ENCODE peak calls at places on chromosomes 6 and 20, in five cellular contexts. One of them, this sample, is unnamed.

GRCh38 chr20:17874271-17875105 is 94.1 kb downstream of the SNX5 start:
- DNase-seq in B cell: no peak
- DNase-seq in upper lobe of right lung: no peak
- DNase-seq in ovary: no peak
- DNase-seq in BJ: no peak
- DNase-seq in this sample: no peak

GRCh38 chr6:38212579-38212978 is 393.1 kb downstream of the ZFAND3 start:
- DNase-seq in upper lobe of right lung: no peak
- DNase-seq in ovary: peak; percentile 24
- DNase-seq in BJ: no peak
- DNase-seq in B cell: no peak
- DNase-seq in this sample: no peak

GRCh38 chr6:170177383-170178265 is 113.3 kb downstream of the DLL1 start:
- DNase-seq in BJ: no peak
- DNase-seq in B cell: peak; percentile 36
- DNase-seq in upper lobe of right lung: no peak
- DNase-seq in ovary: no peak
- DNase-seq in this sample: no peak

GRCh38 chr6:12024715-12025434 is 12.8 kb downstream of the HIVEP1 start:
- DNase-seq in BJ: no peak
- DNase-seq in B cell: no peak
- DNase-seq in ovary: no peak
- DNase-seq in upper lobe of right lung: no peak
- DNase-seq in this sample: no peak

GRCh38 chr6:54192993-54193392 is 81.8 kb downstream of the MLIP start:
- DNase-seq in B cell: no peak
- DNase-seq in ovary: no peak
- DNase-seq in BJ: no peak
- DNase-seq in upper lobe of right lung: no peak
- DNase-seq in this sample: no peak

GRCh38 chr6:168589275-168589674 is 148.3 kb downstream of the SMOC2 start:
- DNase-seq in upper lobe of right lung: no peak
- DNase-seq in B cell: no peak
- DNase-seq in ovary: no peak
- DNase-seq in BJ: no peak
- DNase-seq in this sample: no peak

GRCh38 chr6:25652007-25652515 is at the start of gene SCGN:
- DNase-seq in upper lobe of right lung: peak; percentile 77
- DNase-seq in ovary: peak; percentile 23
- DNase-seq in BJ: no peak
- DNase-seq in B cell: peak; percentile 15
- DNase-seq in this sample: peak; percentile 56

GRCh38 chr6:45920819-45921511 is 94.7 kb downstream of the CLIC5 start:
- DNase-seq in BJ: no peak
- DNase-seq in B cell: no peak
- DNase-seq in upper lobe of right lung: no peak
- DNase-seq in ovary: no peak
- DNase-seq in this sample: peak; percentile 44

GRCh38 chr6:11971154-11971553 is 41.0 kb upstream of the HIVEP1 start:
- DNase-seq in B cell: no peak
- DNase-seq in ovary: no peak
- DNase-seq in upper lobe of right lung: no peak
- DNase-seq in BJ: peak; percentile 76
- DNase-seq in this sample: no peak

GRCh38 chr6:21005816-21006553 is 471.7 kb downstream of the CDKAL1 start:
- DNase-seq in upper lobe of right lung: no peak
- DNase-seq in B cell: peak; percentile 24
- DNase-seq in BJ: peak; percentile 33
- DNase-seq in ovary: no peak
- DNase-seq in this sample: no peak

GRCh38 chr20:39004508-39004907 is 42.4 kb downstream of the DHX35 start:
- DNase-seq in BJ: no peak
- DNase-seq in ovary: no peak
- DNase-seq in B cell: no peak
- DNase-seq in upper lobe of right lung: peak; percentile 71
- DNase-seq in this sample: no peak

GRCh38 chr6:82205793-82206425 is 41.6 kb downstream of the IBTK start:
- DNase-seq in upper lobe of right lung: no peak
- DNase-seq in B cell: no peak
- DNase-seq in BJ: no peak
- DNase-seq in ovary: no peak
- DNase-seq in this sample: no peak

GRCh38 chr20:10857362-10858070 is 183.7 kb upstream of the JAG1 start:
- DNase-seq in BJ: no peak
- DNase-seq in upper lobe of right lung: no peak
- DNase-seq in B cell: no peak
- DNase-seq in ovary: no peak
- DNase-seq in this sample: no peak

GRCh38 chr20:23112595-23112994 is 26.5 kb upstream of the CD93 start:
- DNase-seq in B cell: no peak
- DNase-seq in upper lobe of right lung: no peak
- DNase-seq in BJ: no peak
- DNase-seq in ovary: no peak
- DNase-seq in this sample: no peak
- TF ChIP-seq CTCF in B cell: no peak
- TF ChIP-seq CTCF in upper lobe of right lung: no peak
- TF ChIP-seq CTCF in BJ: no peak
- TF ChIP-seq CTCF in ovary: no peak
- TF ChIP-seq CTCF in this sample: no peak

GRCh38 chr6:163288066-163288465 is 126.5 kb upstream of the QKI start:
- DNase-seq in BJ: no peak
- DNase-seq in upper lobe of right lung: no peak
- DNase-seq in ovary: no peak
- DNase-seq in B cell: no peak
- DNase-seq in this sample: no peak
- TF ChIP-seq CTCF in BJ: no peak
- TF ChIP-seq CTCF in upper lobe of right lung: no peak
- TF ChIP-seq CTCF in ovary: no peak
- TF ChIP-seq CTCF in B cell: no peak
- TF ChIP-seq CTCF in this sample: no peak

DNA sequence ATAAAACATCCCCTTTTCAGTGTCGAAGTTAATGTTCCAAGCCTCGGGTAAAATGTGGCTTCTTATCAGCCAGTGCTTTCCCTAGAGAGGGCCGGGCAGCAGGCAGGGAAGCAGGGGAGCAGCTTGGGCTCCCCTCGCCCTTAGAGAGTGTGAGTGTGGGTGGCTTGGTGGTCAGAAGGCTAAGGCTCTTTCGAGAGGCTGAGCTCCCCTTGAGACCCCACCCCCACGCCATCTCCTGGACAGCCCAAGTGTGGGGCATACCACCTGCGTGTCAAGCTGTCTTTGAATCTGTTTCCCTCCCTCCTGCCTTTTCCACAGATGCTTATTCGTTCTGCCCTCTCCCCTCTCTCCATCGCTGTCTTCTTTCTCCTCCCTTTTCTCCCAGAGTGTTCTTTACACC is 95.1 kb upstream of the FOXP4 start:
- DNase-seq in upper lobe of right lung: no peak
- DNase-seq in ovary: no peak
- DNase-seq in B cell: no peak
- DNase-seq in BJ: no peak
- DNase-seq in this sample: peak; percentile 57
- TF ChIP-seq CTCF in upper lobe of right lung: no peak
- TF ChIP-seq CTCF in ovary: no peak
- TF ChIP-seq CTCF in B cell: no peak
- TF ChIP-seq CTCF in BJ: no peak
- TF ChIP-seq CTCF in this sample: no peak

GRCh38 chr6:130148181-130148580 is 74.6 kb downstream of the SAMD3 start:
- DNase-seq in upper lobe of right lung: no peak
- DNase-seq in BJ: no peak
- DNase-seq in ovary: no peak
- DNase-seq in B cell: no peak
- DNase-seq in this sample: no peak
- TF ChIP-seq CTCF in upper lobe of right lung: no peak
- TF ChIP-seq CTCF in BJ: no peak
- TF ChIP-seq CTCF in ovary: no peak
- TF ChIP-seq CTCF in B cell: peak; percentile 31
- TF ChIP-seq CTCF in this sample: no peak

GRCh38 chr6:122645256-122645655 is 35.1 kb downstream of the PKIB start:
- DNase-seq in BJ: no peak
- DNase-seq in ovary: no peak
- DNase-seq in upper lobe of right lung: no peak
- DNase-seq in B cell: no peak
- DNase-seq in this sample: no peak
- TF ChIP-seq CTCF in BJ: no peak
- TF ChIP-seq CTCF in ovary: no peak
- TF ChIP-seq CTCF in upper lobe of right lung: no peak
- TF ChIP-seq CTCF in B cell: no peak
- TF ChIP-seq CTCF in this sample: no peak

GRCh38 chr6:74573613-74574012 is 632.2 kb downstream of the COL12A1 start:
- DNase-seq in BJ: no peak
- DNase-seq in upper lobe of right lung: no peak
- DNase-seq in ovary: no peak
- DNase-seq in B cell: no peak
- DNase-seq in this sample: no peak

GRCh38 chr6:74577619-74578018 is 628.2 kb downstream of the COL12A1 start:
- DNase-seq in upper lobe of right lung: no peak
- DNase-seq in ovary: no peak
- DNase-seq in B cell: no peak
- DNase-seq in BJ: no peak
- DNase-seq in this sample: no peak

GRCh38 chr6:74578339-74578738 is 627.5 kb downstream of the COL12A1 start:
- DNase-seq in BJ: peak; percentile 77
- DNase-seq in upper lobe of right lung: no peak
- DNase-seq in ovary: no peak
- DNase-seq in B cell: no peak
- DNase-seq in this sample: no peak

GRCh38 chr6:74570044-74570443 is 635.8 kb downstream of the COL12A1 start:
- DNase-seq in B cell: no peak
- DNase-seq in ovary: no peak
- DNase-seq in upper lobe of right lung: no peak
- DNase-seq in BJ: no peak
- DNase-seq in this sample: no peak

GRCh38 chr6:74574794-74575193 is 631.1 kb downstream of the COL12A1 start:
- DNase-seq in B cell: no peak
- DNase-seq in ovary: no peak
- DNase-seq in upper lobe of right lung: no peak
- DNase-seq in BJ: no peak
- DNase-seq in this sample: no peak
- TF ChIP-seq CTCF in B cell: peak; percentile 25
- TF ChIP-seq CTCF in ovary: no peak
- TF ChIP-seq CTCF in upper lobe of right lung: peak; percentile 53
- TF ChIP-seq CTCF in BJ: peak; percentile 50
- TF ChIP-seq CTCF in this sample: no peak

GRCh38 chr20:44129996-44130718 is 56.8 kb downstream of the JPH2 start:
- DNase-seq in upper lobe of right lung: no peak
- DNase-seq in ovary: no peak
- DNase-seq in BJ: no peak
- DNase-seq in B cell: no peak
- DNase-seq in this sample: no peak
- TF ChIP-seq CTCF in upper lobe of right lung: no peak
- TF ChIP-seq CTCF in ovary: no peak
- TF ChIP-seq CTCF in BJ: no peak
- TF ChIP-seq CTCF in B cell: no peak
- TF ChIP-seq CTCF in this sample: no peak

GRCh38 chr6:31660224-31660997 is at the start of gene C6orf47:
- DNase-seq in ovary: peak; percentile 88
- DNase-seq in B cell: peak; percentile 87
- DNase-seq in upper lobe of right lung: peak; percentile 95
- DNase-seq in BJ: no peak
- DNase-seq in this sample: peak; percentile 90
- TF ChIP-seq CTCF in ovary: no peak
- TF ChIP-seq CTCF in B cell: no peak
- TF ChIP-seq CTCF in upper lobe of right lung: no peak
- TF ChIP-seq CTCF in BJ: no peak
- TF ChIP-seq CTCF in this sample: no peak

This sample was measured in GM13976.